ENCODE peak calls at places on chromosomes 4 and X, in four cellular contexts. X, P, A and O are unnamed samples.

GRCh38 chr4:45370370-45370769 is 644.0 kb upstream of the GNPDA2 start:
- DNase-seq in P (no peak), X (no peak), A (no peak), O (no peak)

GRCh38 chrX:39519213-39519544 is 578.6 kb downstream of the BCOR start:
- DNase-seq in X (no peak), P (no peak), A (peak; percentile 52), O (no peak)

GRCh38 chr4:17521595-17521994 is 6.6 kb downstream of the CLRN2 start:
- DNase-seq in X (no peak), A (no peak), P (no peak), O (no peak)

GRCh38 chrX:20205927-20206708 is 60.6 kb downstream of the RPS6KA3 start:
- DNase-seq in X (no peak), A (no peak), P (no peak), O (no peak)

GRCh38 chrX:15515931-15516330 is 15.3 kb downstream of the BMX start:
- DNase-seq in X (no peak), P (no peak), A (no peak), O (no peak)

GRCh38 chrX:110097920-110098319 is 95.0 kb downstream of the TMEM164 start:
- DNase-seq in X (no peak), A (no peak), P (no peak), O (no peak)

GRCh38 chr4:87375719-87376291 is 15.2 kb downstream of the HSD17B11 start:
- DNase-seq in A (peak; percentile 55), P (no peak), X (peak; percentile 45), O (peak; percentile 28)

GRCh38 chr4:122633211-122633610 is 12.3 kb upstream of the IL21 start:
- DNase-seq in A (no peak), P (no peak), X (no peak), O (no peak)

DNA sequence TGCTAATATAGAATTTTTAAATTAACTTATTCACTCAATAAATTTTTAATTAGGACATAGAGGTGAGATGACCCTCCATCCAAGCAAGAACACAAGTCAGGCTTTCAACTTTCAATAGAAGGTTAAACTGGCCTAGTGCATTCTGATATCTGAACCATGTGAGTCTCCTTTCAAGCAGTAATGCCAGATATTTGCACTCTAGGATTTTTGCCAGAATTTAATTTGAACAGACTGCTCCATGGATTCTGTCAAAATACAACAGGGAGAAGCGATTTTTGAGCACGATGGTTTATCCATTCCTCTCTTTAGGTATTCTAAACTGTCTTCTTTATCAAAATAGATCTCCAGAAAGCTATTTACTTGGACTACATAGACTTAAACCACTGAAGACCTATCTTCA is 72.0 kb upstream of the DCLK2 start:
- DNase-seq in P (no peak), X (no peak), A (no peak), O (no peak)
- H3K27ac ChIP-seq in P (peak overlapping the region; percentile 44), X (no peak overlapping the region), A (no peak overlapping the region), O (no peak overlapping the region)

GRCh38 chr4:143358419-143358818 is 21.7 kb downstream of the GAB1 start:
- DNase-seq in P (no peak), X (peak; percentile 81), A (no peak), O (no peak)
- H3K4me1 ChIP-seq in P (peaks cover 100% of the 10 kb centered on the region), X (peaks cover 56% of the 10 kb centered on the region), A (peaks cover 25% of the 10 kb centered on the region), O (peaks cover 61% of the 10 kb centered on the region)

GRCh38 chr4:75675004-75675531 is 1.9 kb upstream of the G3BP2 start:
- DNase-seq in X (no peak), P (no peak), A (no peak), O (no peak)
- H3K27ac ChIP-seq in X (no peak overlapping the region), P (no peak overlapping the region), A (no peak overlapping the region), O (no peak overlapping the region)

DNA sequence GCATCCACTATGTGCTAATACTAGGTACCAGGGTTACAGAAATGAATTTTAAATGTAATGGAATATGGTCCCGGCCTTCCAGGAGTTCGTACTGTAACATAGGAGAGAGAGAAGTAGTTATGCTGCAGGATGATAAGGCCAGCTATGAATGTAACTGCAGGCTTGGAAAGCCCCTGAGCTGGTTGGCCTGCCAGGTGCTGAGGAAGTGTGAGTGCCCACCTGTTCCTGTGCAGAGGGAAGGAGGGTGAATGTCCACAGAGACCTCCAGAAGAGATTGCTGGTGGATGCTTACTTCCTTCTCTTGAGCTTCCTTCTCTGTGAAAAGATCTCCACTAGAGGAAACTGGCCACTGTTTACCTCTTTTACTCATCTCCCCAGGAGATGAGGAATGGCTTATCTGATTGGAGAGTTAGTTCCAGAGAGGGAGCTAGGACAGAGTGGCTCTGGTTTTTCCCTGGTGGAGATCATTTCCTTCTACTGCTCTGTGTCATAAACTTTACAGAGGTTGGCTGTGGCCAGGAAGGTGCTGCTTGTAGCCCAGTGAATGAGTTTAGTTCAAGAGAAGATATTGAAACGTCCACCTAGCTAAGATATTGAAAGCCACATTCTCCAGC is 114.0 kb upstream of the LNX1 start:
- DNase-seq in A (no peak), P (no peak), X (peak; percentile 35), O (no peak)
- H3K4me1 ChIP-seq in A (peaks cover 8% of the 10 kb centered on the region), P (peaks cover 24% of the 10 kb centered on the region), X (peaks cover 37% of the 10 kb centered on the region), O (no peaks in the 10 kb centered on the region)

GRCh38 chrX:47843363-47843762 is 6.7 kb downstream of the ZNF81 start:
- DNase-seq in A (no peak), P (no peak), X (no peak), O (no peak)
- H3K27ac ChIP-seq in A (no peak overlapping the region), P (no peak overlapping the region), X (no peak overlapping the region), O (no peak overlapping the region)

GRCh38 chr4:7892212-7893019 is 47.2 kb downstream of the AFAP1 start:
- DNase-seq in P (no peak), A (no peak), X (no peak), O (no peak)
- H3K4me1 ChIP-seq in P (peaks cover 40% of the 10 kb centered on the region), A (peaks cover 6% of the 10 kb centered on the region), X (no peaks in the 10 kb centered on the region), O (no peaks in the 10 kb centered on the region)

GRCh38 chr4:52585379-52585778 is 73.7 kb downstream of the USP46 start:
- DNase-seq in X (no peak), P (no peak), A (no peak), O (no peak)

GRCh38 chr4:52592287-52592686 is 66.8 kb downstream of the USP46 start:
- DNase-seq in A (no peak), X (no peak), P (no peak), O (no peak)

GRCh38 chr4:52588097-52588496 is 71.0 kb downstream of the USP46 start:
- DNase-seq in P (no peak), X (no peak), A (peak; percentile 31), O (no peak)

GRCh38 chr4:52586069-52586468 is 73.0 kb downstream of the USP46 start:
- DNase-seq in A (no peak), P (no peak), X (no peak), O (no peak)

DNA sequence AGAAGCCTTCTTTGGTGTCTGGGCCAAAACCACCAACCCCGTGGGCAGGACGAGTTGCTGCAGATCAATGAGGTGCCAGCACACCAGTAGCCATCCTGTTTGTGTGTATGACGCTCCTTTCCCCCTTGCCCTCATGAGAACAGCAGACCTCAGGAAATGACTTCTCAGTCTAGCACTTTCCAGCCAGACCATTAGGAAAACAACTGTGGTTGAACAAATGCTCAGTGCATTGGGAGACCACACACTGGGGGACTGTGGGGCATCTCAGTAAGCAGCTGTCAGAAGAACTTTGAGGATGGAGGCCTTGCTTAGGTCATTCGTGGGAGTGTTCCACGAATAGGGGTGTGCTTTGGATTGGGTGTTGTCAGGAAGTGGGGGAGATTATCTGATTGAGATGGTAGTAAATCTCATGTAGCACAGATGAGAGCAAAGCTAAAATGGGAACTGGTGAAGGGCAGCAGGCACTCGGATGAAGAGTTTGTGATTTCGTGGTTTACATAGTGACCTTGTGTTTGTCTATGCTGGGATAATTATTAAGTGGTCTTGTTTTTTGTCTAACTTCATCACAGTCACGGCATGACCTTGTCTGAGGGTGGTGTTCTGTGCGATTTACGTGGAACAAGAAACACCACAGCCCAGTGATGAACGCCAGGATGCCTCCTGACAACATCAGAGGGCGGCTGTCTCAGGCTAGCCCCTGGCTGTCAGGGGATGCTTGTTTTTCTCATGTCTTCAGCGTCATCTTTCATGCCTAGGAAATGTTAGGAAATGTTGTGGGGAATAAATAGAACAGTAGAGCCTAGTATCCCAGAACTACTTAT is 70.1 kb downstream of the USP46 start:
- DNase-seq in X (no peak), A (no peak), P (no peak), O (no peak)
- H3K27ac ChIP-seq in X (no peak overlapping the region), A (no peak overlapping the region), P (peak overlapping the region; percentile 8), O (no peak overlapping the region)

DNA sequence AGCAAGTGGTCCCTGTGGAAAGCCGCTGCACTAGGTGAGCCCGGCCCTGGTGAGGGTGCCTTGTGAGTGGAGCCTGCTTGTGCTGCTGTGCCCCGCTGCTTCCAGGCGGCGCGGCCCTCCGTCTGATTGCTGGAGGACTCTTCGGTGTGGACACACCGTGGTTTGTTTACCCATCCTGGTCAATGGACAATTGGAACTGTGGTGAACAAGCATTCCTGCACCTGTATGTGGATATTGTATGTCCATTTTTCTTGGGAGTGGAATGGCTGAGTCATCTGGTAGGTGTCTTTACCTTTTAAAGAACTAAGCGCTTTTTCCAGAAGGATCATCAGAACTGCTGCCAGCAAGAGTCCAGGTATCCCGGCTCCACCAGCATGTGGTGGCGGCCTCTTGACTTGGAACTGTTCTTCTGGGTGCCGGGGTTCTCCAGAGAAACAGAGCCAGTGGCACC is 15.6 kb downstream of the MAEA start:
- DNase-seq in P (no peak), A (peak; percentile 13), X (no peak), O (peak; percentile 30)
- H3K4me1 ChIP-seq in P (peaks cover 21% of the 10 kb centered on the region), A (peaks cover 9% of the 10 kb centered on the region), X (no peaks in the 10 kb centered on the region), O (peaks cover 8% of the 10 kb centered on the region)